ENCODE peak calls at places on chromosome 11, in seven cellular contexts. R is IMR-90, K is upper lobe of right lung, T is BJ, I is OCI-LY7, S is heart left ventricle, H is stomach. Y is an unnamed sample.

GRCh38 chr11:1781593-1781975 is 17.9 kb upstream of the CTSD start:
- DNase-seq in R (no peak), K (no peak), T (no peak), I (no peak), S (no peak), H (no peak), Y (no peak)

GRCh38 chr11:92707173-92707619 is 262.3 kb upstream of the MTNR1B start:
- DNase-seq in R (no peak), K (no peak), T (no peak), I (no peak), S (no peak), H (no peak), Y (no peak)

GRCh38 chr11:32312865-32313403 is 122.4 kb downstream of the WT1 start:
- DNase-seq in R (peak; percentile 52), K (no peak), T (no peak), I (peak; percentile 24), S (no peak), H (no peak), Y (peak; percentile 68)

GRCh38 chr11:34243620-34244493 is 114.0 kb downstream of the ABTB2 start:
- DNase-seq in R (peak; percentile 77), K (no peak), T (peak; percentile 17), I (no peak), S (no peak), H (peak; percentile 56), Y (no peak)

GRCh38 chr11:62103141-62103540 is 20.7 kb upstream of the INCENP start:
- DNase-seq in R (no peak), K (no peak), T (no peak), I (no peak), S (no peak), H (no peak), Y (no peak)

GRCh38 chr11:86923993-86924766 is 31.0 kb downstream of the FZD4 start:
- DNase-seq in R (no peak), K (no peak), T (no peak), I (no peak), S (no peak), H (no peak), Y (no peak)

GRCh38 chr11:96187779-96188624 is 155.0 kb downstream of the MAML2 start:
- DNase-seq in R (peak; percentile 85), K (no peak), T (peak; percentile 65), I (no peak), S (no peak), H (no peak), Y (no peak)

GRCh38 chr11:73516080-73516479 is 81.8 kb downstream of the FAM168A start:
- DNase-seq in R (no peak), K (no peak), T (no peak), I (no peak), S (no peak), H (no peak), Y (no peak)

GRCh38 chr11:96303067-96303466 is 39.9 kb downstream of the MAML2 start:
- DNase-seq in R (peak; percentile 87), K (no peak), T (no peak), I (no peak), S (no peak), H (no peak), Y (no peak)

GRCh38 chr11:10902301-10902700 is 44.4 kb upstream of the ZBED5 start:
- DNase-seq in R (no peak), K (no peak), T (no peak), I (no peak), S (no peak), H (no peak), Y (no peak)

GRCh38 chr11:119912214-119912613 is 183.2 kb upstream of the NECTIN1 start:
- DNase-seq in R (no peak), K (no peak), T (no peak), I (no peak), S (no peak), H (no peak), Y (no peak)

GRCh38 chr11:33751878-33752277 is 15.7 kb upstream of the CD59 start:
- DNase-seq in R (no peak), K (no peak), T (no peak), I (no peak), S (no peak), H (no peak), Y (no peak)

DNA sequence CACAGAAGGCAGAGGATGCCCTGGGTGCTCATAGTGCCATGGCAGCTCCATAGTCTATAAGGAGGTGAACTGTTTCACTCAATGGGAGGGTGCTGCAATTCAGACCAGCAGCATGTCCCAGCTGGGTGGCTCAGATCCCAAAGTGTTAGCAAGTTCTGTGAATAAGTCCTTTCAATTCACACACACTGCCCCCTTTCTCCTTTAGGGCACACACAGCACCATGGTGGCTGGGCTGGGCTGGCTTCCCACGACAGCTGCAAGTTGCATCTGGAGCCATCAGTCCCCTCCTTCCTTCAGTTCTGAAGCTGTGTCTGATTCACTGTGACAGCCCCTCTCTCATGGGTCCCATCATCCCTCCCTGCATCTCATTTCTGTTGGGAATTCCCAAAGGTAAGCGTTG is 324.2 kb upstream of the NCAM1 start:
- DNase-seq in R (no peak), K (no peak), T (no peak), I (no peak), S (no peak), H (no peak), Y (no peak)
- TF ChIP-seq CTCF in R (no peak), K (no peak), T (no peak), I (no peak), S (no peak), H (no peak), Y (no peak)

DNA sequence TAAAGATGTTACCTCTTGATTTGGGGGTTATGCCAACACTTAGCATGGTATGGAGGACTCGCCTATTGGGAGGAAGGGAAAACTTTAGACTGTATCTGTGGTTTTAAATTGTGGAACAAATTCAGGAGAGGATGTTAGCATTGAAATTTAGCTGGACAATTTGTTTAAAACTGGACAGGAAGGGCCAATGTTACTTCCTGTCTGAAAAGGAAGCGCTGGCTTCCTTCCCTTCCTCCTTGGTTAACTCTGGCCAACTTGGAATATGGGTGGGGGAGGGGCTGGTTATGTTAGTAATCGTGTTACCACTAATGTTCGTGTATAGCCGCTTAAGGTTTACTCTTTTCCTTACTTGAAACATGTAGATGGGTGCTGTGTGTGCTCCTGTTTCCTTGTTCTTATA is 13.9 kb downstream of the CTNND1 start:
- DNase-seq in R (no peak), K (no peak), T (no peak), I (no peak), S (peak; percentile 61), H (no peak), Y (no peak)
- H3K4me3 ChIP-seq in R (no peak overlapping the region), K (peak overlapping the region; percentile 30), T (no peak overlapping the region), I (no peak overlapping the region), S (no peak overlapping the region), H (no peak overlapping the region), Y (no peak overlapping the region)

GRCh38 chr11:8796926-8797325 is 114.1 kb upstream of the AKIP1 start:
- DNase-seq in R (no peak), K (no peak), T (no peak), I (no peak), S (no peak), H (no peak), Y (no peak)

GRCh38 chr11:8794126-8794525 is 111.5 kb downstream of the RPL27A start:
- DNase-seq in R (no peak), K (no peak), T (no peak), I (no peak), S (no peak), H (no peak), Y (no peak)

GRCh38 chr11:8792636-8793035 is 110.0 kb downstream of the RPL27A start:
- DNase-seq in R (no peak), K (no peak), T (no peak), I (no peak), S (no peak), H (no peak), Y (no peak)

GRCh38 chr11:8793114-8793777 is 110.7 kb downstream of the RPL27A start:
- DNase-seq in R (peak; percentile 51), K (no peak), T (no peak), I (no peak), S (no peak), H (no peak), Y (no peak)

DNA sequence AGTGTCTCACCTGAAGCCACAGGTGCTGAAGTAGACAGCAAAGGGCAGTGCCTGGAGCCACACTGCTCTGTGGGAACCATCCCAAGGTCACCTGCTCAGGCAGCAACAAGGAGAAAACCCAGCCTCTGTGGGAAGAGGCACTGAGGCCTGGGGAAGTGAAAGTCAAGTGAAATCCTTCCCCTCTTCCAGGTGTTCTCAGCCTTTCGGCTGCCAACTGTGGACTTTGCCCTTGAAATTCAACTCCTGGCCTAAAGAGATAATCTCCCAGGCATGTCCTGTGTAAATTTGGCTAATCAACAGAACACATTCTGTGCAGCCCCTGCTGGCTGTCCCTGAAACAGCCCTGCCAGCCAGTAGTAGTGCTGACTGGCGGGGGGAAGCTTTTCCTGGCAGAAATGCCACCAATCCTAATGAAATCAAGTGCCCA is 112.1 kb downstream of the RPL27A start:
- DNase-seq in R (no peak), K (no peak), T (no peak), I (no peak), S (no peak), H (peak; percentile 83), Y (no peak)
- TF ChIP-seq CTCF in R (no peak), K (peak; percentile 18), T (peak; percentile 8), I (no peak), S (peak; percentile 34), H (no peak), Y (peak; percentile 35)

DNA sequence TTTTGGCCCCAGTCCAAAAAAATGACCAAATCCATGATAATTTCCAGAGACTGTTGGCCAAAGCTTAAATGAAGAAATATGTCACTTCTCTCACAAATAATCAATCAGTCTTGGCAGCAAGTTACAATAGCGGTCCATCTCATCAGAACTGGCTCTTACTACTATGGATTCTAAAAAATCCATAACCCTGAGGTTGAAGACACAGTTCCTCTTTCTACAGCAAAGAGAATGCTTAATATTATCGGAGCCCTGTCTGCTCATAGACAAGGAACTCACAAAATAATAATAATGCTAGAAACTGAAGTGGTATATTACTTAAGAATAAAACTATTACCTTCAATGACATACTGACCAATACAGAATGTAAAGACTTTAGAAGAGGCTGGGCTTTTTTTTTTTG is 1.1 kb upstream of the MS4A13 start:
- DNase-seq in R (no peak), K (no peak), T (no peak), I (no peak), S (no peak), H (no peak), Y (no peak)
- H3K4me3 ChIP-seq in R (no peak overlapping the region), K (no peak overlapping the region), T (no peak overlapping the region), I (no peak overlapping the region), S (no peak overlapping the region), H (no peak overlapping the region), Y (no peak overlapping the region)

DNA sequence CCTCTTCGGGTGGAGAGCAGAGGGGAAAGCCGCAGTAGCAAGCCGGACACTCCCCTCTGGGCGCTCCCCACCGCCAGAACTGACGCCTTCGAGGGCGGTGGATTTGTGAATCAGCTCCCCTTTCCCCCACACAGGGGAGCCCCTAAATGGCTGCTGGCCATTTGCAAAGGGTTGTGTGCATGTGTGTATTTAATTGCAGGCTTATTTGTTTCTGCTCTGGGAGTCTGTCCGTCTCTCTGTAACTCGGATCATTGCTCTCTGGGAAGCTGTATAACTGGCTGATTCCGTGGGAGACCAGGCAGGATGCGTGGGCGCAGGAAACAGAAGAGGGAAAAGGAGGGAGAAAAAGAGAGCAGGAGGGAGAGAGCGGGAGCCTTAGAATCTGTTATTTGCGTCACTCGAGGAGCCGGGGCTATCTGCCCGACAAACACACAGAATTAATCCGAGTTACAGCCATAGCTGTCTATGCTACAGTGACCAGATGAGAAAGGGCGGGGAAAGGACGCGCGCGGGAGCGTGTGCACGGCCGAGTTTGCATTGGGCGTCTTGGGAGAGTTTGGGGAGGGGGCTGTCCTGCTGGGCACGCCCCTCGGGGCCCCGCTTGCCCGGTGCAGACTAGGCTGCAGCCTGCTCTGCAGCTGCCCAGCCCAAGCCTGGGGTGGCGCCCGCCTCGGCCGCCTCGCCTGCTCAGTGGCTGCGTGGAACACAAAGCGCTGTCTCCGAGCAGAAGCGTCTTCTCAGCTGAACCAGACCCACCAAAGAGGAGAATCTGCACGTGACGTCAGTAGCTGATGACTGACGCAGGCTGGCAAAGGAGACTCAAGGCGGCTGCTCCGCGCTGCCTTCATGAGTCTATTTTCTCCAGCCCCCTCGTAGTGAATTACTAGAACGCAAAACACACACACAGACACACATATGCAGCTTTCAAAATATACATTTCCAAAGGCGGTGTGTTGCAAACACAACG is 105.3 kb upstream of the HSD17B12 start:
- DNase-seq in R (peak; percentile 82), K (no peak), T (no peak), I (no peak), S (peak; percentile 32), H (no peak), Y (no peak)
- TF ChIP-seq CTCF in R (no peak), K (no peak), T (no peak), I (no peak), S (no peak), H (no peak), Y (no peak)

Y was measured in right atrium auricular region.